ENCODE peak calls at places on chromosomes 13 and 19, in six cellular contexts. One of them, this sample, is unnamed.

GRCh38 chr13:44768775-44769578 is 192.8 kb upstream of the TSC22D1 start:
- DNase-seq in A549: no peak
- DNase-seq in HEK293T: no peak
- DNase-seq in K562: no peak
- DNase-seq in GM12878: peak; percentile 19
- DNase-seq in HepG2: no peak
- DNase-seq in this sample: peak; percentile 46

GRCh38 chr19:52230685-52231084 is 38.7 kb upstream of the ZNF766 start:
- DNase-seq in A549: no peak
- DNase-seq in HEK293T: no peak
- DNase-seq in K562: no peak
- DNase-seq in GM12878: no peak
- DNase-seq in HepG2: no peak
- DNase-seq in this sample: no peak

GRCh38 chr13:88675997-88676396 is 1004.8 kb downstream of the SLITRK5 start:
- DNase-seq in A549: no peak
- DNase-seq in HEK293T: no peak
- DNase-seq in K562: no peak
- DNase-seq in GM12878: no peak
- DNase-seq in HepG2: no peak
- DNase-seq in this sample: no peak

GRCh38 chr13:24064258-24064860 is 96.2 kb upstream of the SPATA13 start:
- DNase-seq in A549: no peak
- DNase-seq in HEK293T: no peak
- DNase-seq in K562: no peak
- DNase-seq in GM12878: no peak
- DNase-seq in HepG2: no peak
- DNase-seq in this sample: no peak

GRCh38 chr13:49443327-49443688 is 556 bp downstream of the CAB39L start:
- DNase-seq in A549: no peak
- DNase-seq in HEK293T: peak; percentile 6
- DNase-seq in K562: no peak
- DNase-seq in GM12878: no peak
- DNase-seq in HepG2: peak; percentile 40
- DNase-seq in this sample: peak; percentile 35

GRCh38 chr19:13718733-13719132 is 45.6 kb upstream of the MRI1 start:
- DNase-seq in A549: peak; percentile 21
- DNase-seq in HEK293T: no peak
- DNase-seq in K562: no peak
- DNase-seq in GM12878: no peak
- DNase-seq in HepG2: no peak
- DNase-seq in this sample: peak; percentile 66

GRCh38 chr13:83219832-83220231 is 662.4 kb downstream of the SLITRK1 start:
- DNase-seq in A549: no peak
- DNase-seq in HEK293T: no peak
- DNase-seq in K562: no peak
- DNase-seq in GM12878: no peak
- DNase-seq in HepG2: no peak
- DNase-seq in this sample: no peak

GRCh38 chr13:100789968-100790367 is 115.4 kb upstream of the TMTC4 start:
- DNase-seq in A549: no peak
- DNase-seq in HEK293T: no peak
- DNase-seq in K562: no peak
- DNase-seq in GM12878: no peak
- DNase-seq in HepG2: no peak
- DNase-seq in this sample: no peak

GRCh38 chr13:30388401-30389283 is 33.7 kb upstream of the UBE2L5 start:
- DNase-seq in A549: no peak
- DNase-seq in HEK293T: no peak
- DNase-seq in K562: no peak
- DNase-seq in GM12878: no peak
- DNase-seq in HepG2: no peak
- DNase-seq in this sample: peak; percentile 89

GRCh38 chr13:79445968-79446645 is 34.8 kb upstream of the NDFIP2 start:
- DNase-seq in A549: no peak
- DNase-seq in HEK293T: no peak
- DNase-seq in K562: no peak
- DNase-seq in GM12878: no peak
- DNase-seq in HepG2: no peak
- DNase-seq in this sample: no peak

GRCh38 chr13:26025196-26025595 is 26.6 kb downstream of the SHISA2 start:
- DNase-seq in A549: no peak
- DNase-seq in HEK293T: no peak
- DNase-seq in K562: no peak
- DNase-seq in GM12878: no peak
- DNase-seq in HepG2: no peak
- DNase-seq in this sample: no peak

GRCh38 chr13:43159007-43159406 is 135.6 kb downstream of the DNAJC15 start:
- DNase-seq in A549: no peak
- DNase-seq in HEK293T: no peak
- DNase-seq in K562: no peak
- DNase-seq in GM12878: no peak
- DNase-seq in HepG2: no peak
- DNase-seq in this sample: peak; percentile 71

GRCh38 chr19:11020423-11020822 is 59.6 kb downstream of the SMARCA4 start:
- DNase-seq in A549: no peak
- DNase-seq in HEK293T: no peak
- DNase-seq in K562: no peak
- DNase-seq in GM12878: no peak
- DNase-seq in HepG2: no peak
- DNase-seq in this sample: no peak

GRCh38 chr19:15249912-15250634 is 17.8 kb upstream of the EPHX3 start:
- DNase-seq in A549: no peak
- DNase-seq in HEK293T: no peak
- DNase-seq in K562: no peak
- DNase-seq in GM12878: no peak
- DNase-seq in HepG2: no peak
- DNase-seq in this sample: peak; percentile 95

GRCh38 chr13:26500618-26501320 is 56.7 kb upstream of the WASF3 start:
- DNase-seq in A549: no peak
- DNase-seq in HEK293T: no peak
- DNase-seq in K562: no peak
- DNase-seq in GM12878: no peak
- DNase-seq in HepG2: no peak
- DNase-seq in this sample: no peak

GRCh38 chr19:45464861-45465427 is 2.9 kb upstream of the FOSB start:
- DNase-seq in A549: no peak
- DNase-seq in HEK293T: no peak
- DNase-seq in K562: no peak
- DNase-seq in GM12878: no peak
- DNase-seq in HepG2: no peak
- DNase-seq in this sample: no peak

GRCh38 chr19:2059422-2060201 is 8.6 kb upstream of the MKNK2 start:
- DNase-seq in A549: peak; percentile 60
- DNase-seq in HEK293T: no peak
- DNase-seq in K562: no peak
- DNase-seq in GM12878: no peak
- DNase-seq in HepG2: peak; percentile 89
- DNase-seq in this sample: peak; percentile 61

GRCh38 chr13:99124695-99125334 is 75.8 kb upstream of the UBAC2 start:
- DNase-seq in A549: peak; percentile 28
- DNase-seq in HEK293T: no peak
- DNase-seq in K562: no peak
- DNase-seq in GM12878: peak; percentile 34
- DNase-seq in HepG2: no peak
- DNase-seq in this sample: peak; percentile 45

GRCh38 chr19:38273499-38273898 is 9.1 kb downstream of the SPINT2 start:
- DNase-seq in A549: no peak
- DNase-seq in HEK293T: no peak
- DNase-seq in K562: no peak
- DNase-seq in GM12878: no peak
- DNase-seq in HepG2: no peak
- DNase-seq in this sample: no peak

GRCh38 chr13:98746968-98747367 is 5.5 kb downstream of the SLC15A1 start:
- DNase-seq in A549: no peak
- DNase-seq in HEK293T: no peak
- DNase-seq in K562: no peak
- DNase-seq in GM12878: no peak
- DNase-seq in HepG2: peak; percentile 60
- DNase-seq in this sample: no peak

GRCh38 chr19:7328647-7329046 is 20.1 kb upstream of the ARHGEF18 start:
- DNase-seq in A549: no peak
- DNase-seq in HEK293T: no peak
- DNase-seq in K562: no peak
- DNase-seq in GM12878: no peak
- DNase-seq in HepG2: no peak
- DNase-seq in this sample: no peak

GRCh38 chr13:80436571-80437169 is 95.7 kb upstream of the SPRY2 start:
- DNase-seq in A549: no peak
- DNase-seq in HEK293T: no peak
- DNase-seq in K562: no peak
- DNase-seq in GM12878: no peak
- DNase-seq in HepG2: no peak
- DNase-seq in this sample: no peak

GRCh38 chr13:35530147-35530546 is 53.7 kb upstream of the MAB21L1 start:
- DNase-seq in A549: no peak
- DNase-seq in HEK293T: no peak
- DNase-seq in K562: no peak
- DNase-seq in GM12878: no peak
- DNase-seq in HepG2: no peak
- DNase-seq in this sample: no peak

DNA sequence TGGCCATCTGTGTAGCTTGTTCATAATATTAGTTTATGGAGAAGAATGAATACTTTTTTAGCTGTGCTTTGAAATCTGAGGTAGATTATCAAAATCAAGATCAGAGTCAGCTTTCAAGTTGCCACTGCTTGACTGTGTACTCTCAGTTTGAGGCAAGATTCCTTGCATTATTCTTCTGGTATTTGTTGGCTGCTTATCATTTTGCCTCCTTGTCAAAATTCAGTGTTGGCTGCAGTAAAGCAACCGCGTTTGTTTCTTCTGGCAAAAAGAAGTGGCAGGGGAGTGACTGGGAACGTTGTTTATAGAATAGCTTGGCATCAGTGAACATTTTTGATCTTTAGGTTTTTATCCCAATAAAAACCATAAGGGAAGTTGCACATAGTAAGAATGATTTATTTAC is 419.3 kb upstream of the GPC6 start:
- DNase-seq in A549: no peak
- DNase-seq in HEK293T: no peak
- DNase-seq in K562: no peak
- DNase-seq in GM12878: no peak
- DNase-seq in HepG2: no peak
- DNase-seq in this sample: peak; percentile 26
- TF ChIP-seq BHLHE40 in A549: no peak
- TF ChIP-seq BHLHE40 in HEK293T: no peak
- TF ChIP-seq BHLHE40 in K562: no peak
- TF ChIP-seq BHLHE40 in GM12878: no peak
- TF ChIP-seq BHLHE40 in HepG2: no peak
- TF ChIP-seq BHLHE40 in this sample: no peak

GRCh38 chr19:9528757-9529336 is 9.6 kb downstream of the ZNF426 start:
- DNase-seq in A549: no peak
- DNase-seq in HEK293T: no peak
- DNase-seq in K562: no peak
- DNase-seq in GM12878: no peak
- DNase-seq in HepG2: no peak
- DNase-seq in this sample: peak; percentile 9
- TF ChIP-seq BHLHE40 in A549: no peak
- TF ChIP-seq BHLHE40 in HEK293T: no peak
- TF ChIP-seq BHLHE40 in K562: no peak
- TF ChIP-seq BHLHE40 in GM12878: no peak
- TF ChIP-seq BHLHE40 in HepG2: no peak
- TF ChIP-seq BHLHE40 in this sample: no peak

DNA sequence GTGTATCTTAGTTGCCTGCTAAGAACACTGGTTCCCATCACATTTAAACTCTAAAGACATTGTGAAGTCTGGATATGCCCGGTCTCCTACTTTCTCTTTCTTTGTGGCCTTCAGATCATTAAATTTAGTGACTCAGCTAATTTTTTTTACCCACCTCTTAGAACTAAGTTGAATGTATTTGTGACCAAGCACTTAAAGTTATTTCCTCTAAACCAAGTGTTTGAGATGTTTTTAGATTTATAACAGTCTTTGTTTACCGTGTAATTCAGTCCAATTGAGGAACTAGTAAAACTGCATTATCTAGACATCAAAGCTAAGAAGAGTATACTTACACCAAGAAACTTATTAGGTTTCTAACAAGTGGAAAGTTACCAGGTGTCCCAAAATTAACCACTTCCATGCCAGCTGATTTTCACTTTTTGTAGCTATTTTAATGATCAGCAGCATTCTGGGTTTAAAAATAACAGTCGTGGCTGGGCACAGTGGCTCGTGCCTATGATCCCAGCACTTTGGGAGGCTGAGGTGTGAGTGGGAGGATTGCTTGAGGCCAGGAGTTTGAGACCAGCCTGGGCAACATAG is 53.1 kb downstream of the ARHGAP35 start:
- DNase-seq in A549: peak; percentile 50
- DNase-seq in HEK293T: no peak
- DNase-seq in K562: no peak
- DNase-seq in GM12878: peak; percentile 16
- DNase-seq in HepG2: no peak
- DNase-seq in this sample: peak; percentile 49
- TF ChIP-seq BHLHE40 in A549: no peak
- TF ChIP-seq BHLHE40 in HEK293T: no peak
- TF ChIP-seq BHLHE40 in K562: no peak
- TF ChIP-seq BHLHE40 in GM12878: no peak
- TF ChIP-seq BHLHE40 in HepG2: no peak
- TF ChIP-seq BHLHE40 in this sample: no peak

GRCh38 chr19:55418185-55418584 is 10.6 kb upstream of the UBE2S start:
- DNase-seq in A549: peak; percentile 91
- DNase-seq in HEK293T: peak; percentile 74
- DNase-seq in K562: peak; percentile 59
- DNase-seq in GM12878: no peak
- DNase-seq in HepG2: peak; percentile 70
- DNase-seq in this sample: peak; percentile 91
- TF ChIP-seq BHLHE40 in A549: no peak
- TF ChIP-seq BHLHE40 in HEK293T: no peak
- TF ChIP-seq BHLHE40 in K562: no peak
- TF ChIP-seq BHLHE40 in GM12878: no peak
- TF ChIP-seq BHLHE40 in HepG2: no peak
- TF ChIP-seq BHLHE40 in this sample: no peak